ENCODE peak calls at places on chromosomes 3 and 15, in six cellular contexts. W is psoas muscle, C is adrenal gland, I is mesendoderm, E is colonic mucosa, G is SJCRH30. U is an unnamed sample.

GRCh38 chr3:119819806-119820205 is 37.9 kb downstream of the NR1I2 start:
- DNase-seq in W (no peak), C (no peak), I (no peak), E (no peak), G (no peak), U (no peak)

GRCh38 chr3:187807086-187807862 is 62.0 kb upstream of the BCL6 start:
- DNase-seq in W (no peak), C (no peak), I (no peak), E (no peak), G (no peak), U (no peak)

GRCh38 chr3:107683447-107683846 is 160.7 kb downstream of the BBX start:
- DNase-seq in W (no peak), C (no peak), I (no peak), E (no peak), G (no peak), U (no peak)

GRCh38 chr3:93992211-93992610 is 12.3 kb downstream of the ARL13B start:
- DNase-seq in W (no peak), C (no peak), I (no peak), E (no peak), G (no peak), U (no peak)

GRCh38 chr15:55267401-55268053 is 22.1 kb downstream of the RAB27A start:
- DNase-seq in W (peak), C (peak), I (no peak), E (peak), G (no peak), U (peak)

GRCh38 chr3:41001556-41001955 is 197.7 kb upstream of the CTNNB1 start:
- DNase-seq in W (no peak), C (no peak), I (no peak), E (no peak), G (no peak), U (no peak)

GRCh38 chr15:82045179-82045891 is 483 bp downstream of the MEX3B start:
- DNase-seq in W (peak), C (peak), I (peak), E (peak), G (peak), U (peak)

GRCh38 chr3:175208316-175208715 is 349.2 kb downstream of the NAALADL2 start:
- DNase-seq in W (no peak), C (no peak), I (peak), E (no peak), G (no peak), U (no peak)

GRCh38 chr3:40951636-40952035 is 247.7 kb upstream of the CTNNB1 start:
- DNase-seq in W (no peak), C (no peak), I (no peak), E (no peak), G (peak), U (no peak)

GRCh38 chr3:38662544-38662943 is 13.1 kb upstream of the SCN5A start:
- DNase-seq in W (no peak), C (no peak), I (peak), E (no peak), G (no peak), U (no peak)

GRCh38 chr3:144363856-144364255 is 392.2 kb downstream of the DIPK2A start:
- DNase-seq in W (no peak), C (no peak), I (no peak), E (no peak), G (no peak), U (no peak)

GRCh38 chr3:188729422-188729821 is 442.3 kb upstream of the TPRG1 start:
- DNase-seq in W (no peak), C (no peak), I (no peak), E (no peak), G (no peak), U (no peak)

GRCh38 chr3:184260571-184261269 is 633 bp downstream of the CAMK2N2 start:
- DNase-seq in W (no peak), C (no peak), I (peak), E (no peak), G (no peak), U (no peak)

GRCh38 chr3:184262166-184262926 is 993 bp upstream of the CAMK2N2 start:
- DNase-seq in W (no peak), C (peak), I (peak), E (no peak), G (no peak), U (no peak)

GRCh38 chr3:184259878-184260570 is 1.3 kb downstream of the CAMK2N2 start:
- DNase-seq in W (no peak), C (no peak), I (peak), E (no peak), G (no peak), U (peak)

GRCh38 chr3:184261270-184262165 is at the start of gene CAMK2N2:
- DNase-seq in W (peak), C (peak), I (peak), E (peak), G (peak), U (peak)

GRCh38 chr3:184262927-184263179 is 1.5 kb upstream of the CAMK2N2 start:
- DNase-seq in W (no peak), C (no peak), I (no peak), E (no peak), G (no peak), U (no peak)
- H3K4me3 ChIP-seq in W (peak), C (no peak), I (no peak), E (no peak), G (peak), U (no peak)

GRCh38 chr3:193783166-193783896 is 190.3 kb downstream of the OPA1 start:
- DNase-seq in W (no peak), C (no peak), I (peak), E (no peak), G (no peak), U (no peak)
- H3K4me3 ChIP-seq in W (no peak), C (no peak), I (no peak), E (no peak), G (no peak), U (no peak)

GRCh38 chr3:63991666-63992065 is 31.6 kb downstream of the PSMD6 start:
- DNase-seq in W (no peak), C (no peak), I (no peak), E (no peak), G (no peak), U (no peak)
- H3K4me3 ChIP-seq in W (no peak), C (no peak), I (no peak), E (no peak), G (no peak), U (no peak)

DNA sequence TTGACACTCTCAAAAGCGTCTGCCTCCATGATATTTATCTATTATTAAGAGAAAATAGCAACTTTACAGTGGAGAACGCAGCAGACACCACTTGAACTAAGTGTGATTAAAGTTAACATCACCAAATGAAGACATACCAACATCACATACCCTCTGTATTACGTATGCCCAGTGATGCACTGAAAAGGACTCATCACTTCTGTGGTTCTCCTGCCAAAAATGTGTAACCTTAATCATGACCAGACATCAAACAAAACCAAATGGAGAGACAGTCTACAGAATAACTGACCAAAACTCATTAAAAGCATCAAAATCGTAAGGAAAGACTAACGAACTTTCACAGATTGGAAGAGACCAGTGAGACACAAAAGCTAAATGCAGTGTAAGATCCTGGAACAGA is 103.2 kb downstream of the PPP2R3A start:
- DNase-seq in W (no peak), C (no peak), I (no peak), E (no peak), G (no peak), U (no peak)
- H3K4me3 ChIP-seq in W (no peak), C (no peak), I (no peak), E (no peak), G (no peak), U (no peak)

GRCh38 chr3:174193559-174193958 is 665.6 kb upstream of the NAALADL2 start:
- DNase-seq in W (no peak), C (no peak), I (no peak), E (no peak), G (no peak), U (no peak)

GRCh38 chr3:174191895-174192294 is 667.2 kb upstream of the NAALADL2 start:
- DNase-seq in W (no peak), C (no peak), I (no peak), E (no peak), G (no peak), U (no peak)

GRCh38 chr3:174186339-174186984 is 672.7 kb upstream of the NAALADL2 start:
- DNase-seq in W (no peak), C (no peak), I (no peak), E (no peak), G (no peak), U (no peak)

GRCh38 chr3:174191380-174191779 is 667.8 kb upstream of the NAALADL2 start:
- DNase-seq in W (no peak), C (no peak), I (no peak), E (no peak), G (no peak), U (no peak)
- H3K4me3 ChIP-seq in W (no peak), C (no peak), I (no peak), E (no peak), G (no peak), U (no peak)

DNA sequence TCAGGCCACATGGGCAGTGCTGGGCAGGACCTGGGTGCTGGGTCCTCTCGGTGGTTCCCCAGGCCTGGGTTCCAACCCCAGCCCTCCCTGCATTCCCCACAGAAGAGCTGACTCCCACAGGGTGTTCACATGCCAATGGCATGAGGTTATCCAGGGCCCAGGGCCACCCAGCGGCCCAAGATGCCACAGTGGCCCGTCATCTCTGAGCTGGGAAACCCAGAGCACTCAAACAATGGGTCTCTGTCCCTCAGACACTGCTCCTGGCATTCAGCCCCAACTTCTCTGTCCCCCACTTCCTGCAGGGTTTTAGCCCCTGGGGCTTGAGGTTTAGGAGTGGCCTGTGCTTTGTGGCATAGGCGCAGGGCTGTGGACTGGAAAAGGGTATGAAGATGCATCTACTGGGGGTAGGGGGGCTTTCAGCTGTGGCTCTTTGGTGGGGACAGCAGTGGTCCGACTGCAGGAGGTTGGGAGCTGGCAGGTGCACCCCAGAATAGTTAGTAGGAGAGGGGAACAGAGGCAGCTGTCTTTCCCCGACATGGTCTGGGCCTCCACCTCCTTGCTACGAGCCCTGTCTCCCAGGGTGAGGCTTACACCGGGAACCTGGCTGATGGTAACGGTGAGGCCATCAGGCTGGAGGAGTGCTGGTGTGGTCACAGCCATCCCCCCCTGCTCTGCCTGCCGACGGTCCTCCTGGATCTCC is 1.7 kb downstream of the CCDC9B start:
- DNase-seq in W (peak), C (peak), I (peak), E (peak), G (peak), U (peak)
- H3K4me3 ChIP-seq in W (peak), C (peak), I (no peak), E (peak), G (peak), U (peak)

GRCh38 chr15:80581976-80582375 is 113.1 kb upstream of the ABHD17C start:
- DNase-seq in W (no peak), C (peak), I (no peak), E (no peak), G (no peak), U (no peak)
- H3K4me3 ChIP-seq in W (no peak), C (no peak), I (no peak), E (no peak), G (no peak), U (no peak)

DNA sequence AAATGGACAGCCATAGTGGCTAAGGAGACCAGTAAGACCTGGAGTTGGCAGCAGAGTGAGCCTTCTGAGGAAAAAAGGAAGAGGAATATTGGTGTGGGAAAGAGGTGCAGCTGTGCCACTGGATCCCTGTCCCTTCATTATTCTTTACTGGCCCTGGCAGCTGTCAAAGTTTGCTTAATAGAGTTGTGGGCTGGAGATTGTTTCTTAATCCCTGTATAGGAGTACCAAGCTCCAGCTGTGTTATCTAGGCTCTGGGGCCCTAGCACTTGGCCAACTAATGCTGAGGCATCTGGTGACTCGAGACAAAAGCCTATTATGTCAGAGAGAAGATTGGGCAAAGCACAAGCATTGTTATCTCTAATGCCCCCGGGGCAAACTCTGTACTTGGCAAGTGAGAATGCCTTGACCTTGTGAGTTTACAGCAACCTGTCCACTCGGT is 61.4 kb downstream of the ZNF609 start:
- DNase-seq in W (no peak), C (peak), I (peak), E (no peak), G (peak), U (no peak)
- H3K4me3 ChIP-seq in W (no peak), C (no peak), I (no peak), E (no peak), G (peak), U (no peak)

GRCh38 chr3:71562938-71563337 is 20.6 kb downstream of the FOXP1 start:
- DNase-seq in W (no peak), C (no peak), I (no peak), E (peak), G (no peak), U (no peak)

GRCh38 chr3:71565976-71566375 is 17.6 kb downstream of the FOXP1 start:
- DNase-seq in W (no peak), C (no peak), I (no peak), E (no peak), G (no peak), U (no peak)

GRCh38 chr3:71563827-71564226 is 19.7 kb downstream of the FOXP1 start:
- DNase-seq in W (no peak), C (no peak), I (no peak), E (no peak), G (no peak), U (no peak)

GRCh38 chr3:71565326-71565725 is 18.2 kb downstream of the FOXP1 start:
- DNase-seq in W (no peak), C (no peak), I (no peak), E (no peak), G (no peak), U (no peak)

DNA sequence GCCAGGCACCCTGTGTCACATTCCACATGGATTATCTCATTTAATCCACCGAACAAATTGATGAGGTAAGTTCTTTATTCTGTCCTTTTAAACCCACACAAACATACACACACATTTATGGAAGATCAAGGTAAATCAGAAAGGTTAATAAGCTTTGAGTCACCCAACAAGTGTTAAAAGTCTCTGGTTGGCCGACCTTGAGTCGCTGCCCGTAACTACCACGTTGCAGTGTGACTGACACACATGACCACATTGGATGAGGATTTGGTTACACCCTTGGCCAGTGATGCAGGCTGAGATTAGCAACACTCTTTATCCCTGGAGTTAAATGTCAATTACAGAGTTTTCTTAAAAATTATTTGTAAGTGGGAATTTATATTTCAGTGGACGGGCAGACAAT is 19.2 kb downstream of the FOXP1 start:
- DNase-seq in W (peak), C (no peak), I (no peak), E (no peak), G (no peak), U (no peak)
- H3K4me3 ChIP-seq in W (no peak), C (no peak), I (no peak), E (no peak), G (no peak), U (no peak)